ENCODE peak calls at places on chromosomes 13 and 19, in four cellular contexts. X, P, Z and F are unnamed samples.

GRCh38 chr13:37143901-37144300 is 38.4 kb upstream of the CSNK1A1L start:
- DNase-seq in P (no peak), X (no peak), Z (no peak), F (no peak)

GRCh38 chr13:77946522-77946921 is 27.9 kb upstream of the EDNRB start:
- DNase-seq in P (no peak), X (no peak), Z (no peak), F (no peak)

GRCh38 chr19:46951236-46951986 is 68.2 kb upstream of the NPAS1 start:
- DNase-seq in X (no peak), P (no peak), Z (no peak), F (no peak)

GRCh38 chr19:4094761-4095487 is 28.2 kb upstream of the ZBTB7A start:
- DNase-seq in P (no peak), X (no peak), Z (no peak), F (no peak)

GRCh38 chr13:39765801-39766463 is 110.5 kb downstream of the COG6 start:
- DNase-seq in X (no peak), P (peak; percentile 66), Z (no peak), F (no peak)

GRCh38 chr19:7509625-7510024 is 6.3 kb upstream of the ZNF358 start:
- DNase-seq in Z (no peak), P (no peak), X (no peak), F (no peak)

GRCh38 chr13:41533676-41534075 is 76.3 kb downstream of the RGCC start:
- DNase-seq in Z (no peak), P (no peak), X (no peak), F (no peak)

GRCh38 chr19:1047696-1048147 is 7.8 kb downstream of the ABCA7 start:
- DNase-seq in P (no peak), Z (no peak), X (no peak), F (no peak)

GRCh38 chr13:46687810-46688209 is 109.2 kb downstream of the ESD start:
- DNase-seq in P (no peak), X (no peak), Z (no peak), F (no peak)

GRCh38 chr19:35987571-35987896 is 7.5 kb upstream of the SDHAF1 start:
- DNase-seq in X (no peak), P (no peak), Z (no peak), F (no peak)

GRCh38 chr13:39281539-39282150 is 243.4 kb downstream of the NHLRC3 start:
- DNase-seq in X (no peak), Z (no peak), P (no peak), F (no peak)

GRCh38 chr13:97401421-97401820 is 32.5 kb upstream of the RAP2A start:
- DNase-seq in X (no peak), P (no peak), Z (no peak), F (no peak)

GRCh38 chr19:55255618-55256423 is 3.0 kb downstream of the PPP6R1 start:
- DNase-seq in X (no peak), P (no peak), Z (no peak), F (no peak)

GRCh38 chr19:410243-410781 is 1.4 kb upstream of the C2CD4C start:
- DNase-seq in X (no peak), P (peak; percentile 42), Z (peak; percentile 64), F (no peak)

GRCh38 chr13:30572859-30573275 is 44.9 kb upstream of the USPL1 start:
- DNase-seq in P (no peak), Z (no peak), X (no peak), F (no peak)

GRCh38 chr13:41767801-41768200 is 193.1 kb downstream of the VWA8 start:
- DNase-seq in P (no peak), X (no peak), Z (no peak), F (no peak)

GRCh38 chr13:76300688-76301087 is 585.5 kb downstream of the KCTD12 start:
- DNase-seq in P (no peak), Z (no peak), X (no peak), F (no peak)

GRCh38 chr19:7928334-7928706 is 2.4 kb upstream of the CTXN1 start:
- DNase-seq in X (no peak), Z (no peak), P (no peak), F (no peak)

GRCh38 chr13:66926200-66926850 is 303.8 kb downstream of the PCDH9 start:
- DNase-seq in Z (no peak), X (no peak), P (no peak), F (no peak)

GRCh38 chr13:74867460-74867859 is 614.5 kb downstream of the TBC1D4 start:
- DNase-seq in Z (no peak), P (no peak), X (no peak), F (no peak)

GRCh38 chr19:46288896-46289588 is 7.8 kb upstream of the HIF3A start:
- DNase-seq in X (no peak), P (no peak), Z (no peak), F (no peak)

GRCh38 chr13:97934590-97934989 is 18.9 kb upstream of the IPO5 start:
- DNase-seq in P (no peak), X (no peak), Z (no peak), F (no peak)

GRCh38 chr19:40253611-40254092 is 27.2 kb upstream of the CCNP start:
- DNase-seq in P (no peak), X (no peak), Z (no peak), F (no peak)

GRCh38 chr13:38210928-38211596 is 138.6 kb upstream of the UFM1 start:
- DNase-seq in P (no peak), X (no peak), Z (no peak), F (no peak)

GRCh38 chr13:40517486-40518311 is 148.7 kb downstream of the FOXO1 start:
- DNase-seq in P (no peak), X (no peak), Z (no peak), F (no peak)

GRCh38 chr13:103007427-103007762 is 58.8 kb downstream of the SLC10A2 start:
- DNase-seq in Z (no peak), P (no peak), X (no peak), F (no peak)

GRCh38 chr19:16969127-16969526 is 57.5 kb downstream of the CPAMD8 start:
- DNase-seq in X (no peak), P (no peak), Z (peak; percentile 3), F (no peak)

GRCh38 chr13:97359181-97360057 is 74.5 kb upstream of the RAP2A start:
- DNase-seq in Z (no peak), X (no peak), P (no peak), F (no peak)

GRCh38 chr13:40578055-40578454 is 88.4 kb downstream of the FOXO1 start:
- DNase-seq in X (no peak), Z (no peak), P (no peak), F (no peak)

GRCh38 chr13:73189365-73189764 is 130.6 kb downstream of the KLF5 start:
- DNase-seq in X (no peak), P (no peak), Z (no peak), F (no peak)

GRCh38 chr13:51814825-51815650 is 11.1 kb upstream of the DHRS12 start:
- DNase-seq in Z (no peak), X (no peak), P (peak; percentile 57), F (peak; percentile 53)

GRCh38 chr19:42412223-42412622 is 15.0 kb downstream of the LIPE start:
- DNase-seq in P (peak; percentile 83), X (no peak), Z (no peak), F (no peak)

GRCh38 chr13:66899955-66900354 is 330.2 kb downstream of the PCDH9 start:
- DNase-seq in P (no peak), X (no peak), Z (no peak), F (no peak)

GRCh38 chr19:49988433-49988832 is 27.5 kb upstream of the SIGLEC11 start:
- DNase-seq in Z (no peak), P (no peak), X (no peak), F (no peak)

DNA sequence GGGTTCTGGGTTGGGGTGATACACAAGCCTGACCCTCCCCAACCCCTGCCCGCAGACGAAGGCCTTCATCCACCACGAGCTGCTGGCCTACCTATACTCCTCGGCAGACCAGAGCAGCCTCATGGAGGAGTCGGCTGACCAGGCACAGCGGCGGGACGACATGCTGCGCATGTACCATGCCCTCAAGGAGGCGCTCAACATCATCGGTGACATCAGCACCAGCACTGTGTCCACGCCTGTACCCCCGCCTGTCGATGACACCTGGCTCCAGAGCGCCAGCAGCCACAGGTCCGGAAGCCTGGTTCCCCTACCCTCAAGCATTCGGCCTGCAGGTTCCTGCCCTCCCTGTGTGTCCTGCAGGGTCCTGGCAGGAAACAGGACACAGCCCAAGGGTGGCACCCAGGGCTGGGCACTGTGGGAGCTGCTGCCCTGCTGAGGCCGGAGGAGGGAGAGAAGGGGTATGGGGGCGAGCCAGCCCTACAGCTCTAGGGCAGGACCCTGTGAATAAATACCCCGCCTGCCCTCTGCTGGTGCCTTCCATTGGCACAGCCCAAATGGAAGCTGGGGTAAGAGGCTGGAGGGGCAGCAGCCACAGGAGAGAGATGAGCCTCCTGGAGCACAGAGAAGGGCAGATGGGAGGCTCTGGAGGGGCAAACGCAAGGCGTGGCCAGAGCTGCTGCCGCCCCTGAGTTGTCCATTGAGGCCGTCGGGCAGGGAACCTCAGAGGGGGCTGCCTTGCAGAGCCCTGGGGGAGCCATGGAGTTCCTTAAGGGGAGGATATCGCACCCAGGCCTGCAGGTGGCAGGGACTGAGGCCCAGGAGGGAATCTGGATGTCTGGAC is 6.8 kb downstream of the TMED1 start:
- DNase-seq in X (no peak), Z (no peak), P (no peak), F (no peak)
- TF ChIP-seq CTCF in X (no peak), Z (no peak), P (no peak), F (peak; percentile 4)

DNA sequence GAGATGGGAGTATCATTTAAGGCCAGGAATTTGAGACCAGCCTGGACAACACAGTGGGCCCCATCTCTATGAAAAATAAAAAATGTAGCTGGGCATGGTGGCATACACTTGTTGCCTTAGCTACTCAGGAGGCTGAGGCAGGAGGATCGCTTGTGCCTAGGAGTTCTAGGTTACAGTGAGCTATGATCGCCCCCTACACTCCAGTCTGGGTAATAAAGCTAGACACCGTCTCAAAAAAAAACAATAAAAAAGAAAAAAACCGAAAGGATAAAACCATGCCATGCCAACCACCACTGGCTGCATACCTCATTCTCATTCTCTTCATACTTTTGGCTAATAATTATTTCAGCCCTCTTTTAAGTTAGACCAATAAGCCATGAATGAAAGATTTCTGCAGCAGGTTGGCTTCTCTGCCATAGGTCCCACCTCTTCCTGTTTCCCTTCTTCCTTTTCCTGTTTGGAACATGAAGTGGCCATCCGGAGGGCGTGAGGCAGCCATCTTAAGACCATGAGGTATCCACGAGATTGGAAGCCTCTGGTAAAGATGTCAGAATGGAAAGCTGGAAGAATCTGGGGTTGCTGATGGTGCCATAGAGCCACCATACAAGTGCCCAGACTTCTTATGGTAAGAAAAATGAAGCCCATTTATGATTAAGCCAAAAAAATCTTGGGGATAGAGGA is 171.3 kb downstream of the CACNA1A start:
- DNase-seq in P (no peak), X (no peak), Z (no peak), F (no peak)
- TF ChIP-seq CTCF in P (no peak), X (no peak), Z (no peak), F (no peak)

DNA sequence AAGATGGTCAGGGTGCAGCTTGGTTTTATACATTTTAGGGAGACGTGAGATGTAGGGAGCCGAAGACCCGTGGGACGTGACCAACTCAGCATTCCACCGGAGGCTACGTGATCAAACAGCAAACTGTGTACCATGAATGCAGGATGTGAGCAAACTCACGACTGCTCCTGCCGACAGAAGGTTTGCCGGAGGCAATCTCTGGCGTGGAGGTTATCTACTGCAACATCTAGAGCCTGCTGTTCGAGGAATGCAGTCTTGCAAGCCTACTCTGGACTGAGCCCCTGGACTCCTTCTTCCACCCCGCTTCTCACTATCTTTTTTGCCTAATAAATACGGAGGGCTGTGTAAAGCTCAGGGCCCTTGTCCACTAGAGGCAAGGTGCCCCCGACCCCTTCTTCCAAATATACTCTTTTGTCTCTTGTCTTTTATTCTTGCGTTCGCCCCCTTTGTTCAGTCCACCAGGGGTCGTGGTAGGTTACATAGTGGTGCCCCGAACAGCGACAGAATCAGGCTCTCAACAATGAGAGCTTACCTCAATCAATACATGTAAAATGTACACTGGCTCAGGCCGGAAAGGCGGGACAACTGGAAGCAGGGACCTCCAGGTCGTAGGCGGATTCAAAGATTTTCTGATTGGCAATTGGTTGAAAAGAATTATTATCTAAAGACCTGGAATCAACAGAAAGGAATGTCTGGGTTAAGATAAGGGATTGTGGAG is 8.9 kb upstream of the OR1I1 start:
- DNase-seq in X (no peak), P (no peak), Z (no peak), F (no peak)
- TF ChIP-seq CTCF in X (no peak), P (no peak), Z (no peak), F (peak; percentile 15)

GRCh38 chr19:30001794-30002193 is 59.8 kb downstream of the URI1 start:
- DNase-seq in X (no peak), P (no peak), Z (no peak), F (no peak)
- TF ChIP-seq CTCF in X (no peak), P (no peak), Z (no peak), F (no peak)